ENCODE peak calls at places on chromosomes 1 and 21, in ten cellular contexts. One of them, this sample, is unnamed.

GRCh38 chr21:37562920-37563640 is 196.5 kb downstream of the DYRK1A start:
- DNase-seq in colonic mucosa: peak
- DNase-seq in left lung: no peak
- DNase-seq in progenitor cell of endocrine pancreas: no peak
- DNase-seq in heart right ventricle: peak
- DNase-seq in CD8-positive, alpha-beta T cell: no peak
- DNase-seq in lower lobe of right lung: peak
- DNase-seq in A549: no peak
- DNase-seq in GM12865: peak
- DNase-seq in GM20000: no peak
- DNase-seq in this sample: no peak

GRCh38 chr1:38690790-38691189 is 168.8 kb downstream of the RRAGC start:
- DNase-seq in colonic mucosa: no peak
- DNase-seq in left lung: no peak
- DNase-seq in progenitor cell of endocrine pancreas: no peak
- DNase-seq in heart right ventricle: no peak
- DNase-seq in CD8-positive, alpha-beta T cell: no peak
- DNase-seq in lower lobe of right lung: no peak
- DNase-seq in A549: no peak
- DNase-seq in GM12865: no peak
- DNase-seq in GM20000: no peak
- DNase-seq in this sample: no peak

GRCh38 chr1:23905461-23906025 is 7.6 kb downstream of the CNR2 start:
- DNase-seq in colonic mucosa: no peak
- DNase-seq in left lung: no peak
- DNase-seq in progenitor cell of endocrine pancreas: no peak
- DNase-seq in heart right ventricle: no peak
- DNase-seq in CD8-positive, alpha-beta T cell: no peak
- DNase-seq in lower lobe of right lung: no peak
- DNase-seq in A549: no peak
- DNase-seq in GM12865: no peak
- DNase-seq in GM20000: no peak
- DNase-seq in this sample: no peak

GRCh38 chr1:163170975-163171676 is 31.6 kb downstream of the RGS5 start:
- DNase-seq in colonic mucosa: no peak
- DNase-seq in left lung: no peak
- DNase-seq in progenitor cell of endocrine pancreas: no peak
- DNase-seq in heart right ventricle: no peak
- DNase-seq in CD8-positive, alpha-beta T cell: no peak
- DNase-seq in lower lobe of right lung: no peak
- DNase-seq in A549: no peak
- DNase-seq in GM12865: no peak
- DNase-seq in GM20000: no peak
- DNase-seq in this sample: no peak

GRCh38 chr1:199335496-199335895 is 692.0 kb upstream of the NR5A2 start:
- DNase-seq in colonic mucosa: no peak
- DNase-seq in left lung: no peak
- DNase-seq in progenitor cell of endocrine pancreas: no peak
- DNase-seq in heart right ventricle: no peak
- DNase-seq in CD8-positive, alpha-beta T cell: no peak
- DNase-seq in lower lobe of right lung: no peak
- DNase-seq in A549: no peak
- DNase-seq in GM12865: no peak
- DNase-seq in GM20000: no peak
- DNase-seq in this sample: no peak

GRCh38 chr21:35764586-35764985 is 295.7 kb downstream of the SETD4 start:
- DNase-seq in colonic mucosa: no peak
- DNase-seq in left lung: no peak
- DNase-seq in progenitor cell of endocrine pancreas: no peak
- DNase-seq in heart right ventricle: no peak
- DNase-seq in CD8-positive, alpha-beta T cell: no peak
- DNase-seq in lower lobe of right lung: no peak
- DNase-seq in A549: no peak
- DNase-seq in GM12865: no peak
- DNase-seq in GM20000: no peak
- DNase-seq in this sample: no peak

GRCh38 chr1:10774615-10775310 is 21.7 kb downstream of the CASZ1 start:
- DNase-seq in colonic mucosa: no peak
- DNase-seq in left lung: peak
- DNase-seq in progenitor cell of endocrine pancreas: no peak
- DNase-seq in heart right ventricle: no peak
- DNase-seq in CD8-positive, alpha-beta T cell: no peak
- DNase-seq in lower lobe of right lung: peak
- DNase-seq in A549: no peak
- DNase-seq in GM12865: no peak
- DNase-seq in GM20000: no peak
- DNase-seq in this sample: no peak

GRCh38 chr1:194776657-194777056 is 1590.2 kb upstream of the B3GALT2 start:
- DNase-seq in colonic mucosa: no peak
- DNase-seq in left lung: no peak
- DNase-seq in progenitor cell of endocrine pancreas: no peak
- DNase-seq in heart right ventricle: no peak
- DNase-seq in CD8-positive, alpha-beta T cell: no peak
- DNase-seq in lower lobe of right lung: no peak
- DNase-seq in A549: no peak
- DNase-seq in GM12865: no peak
- DNase-seq in GM20000: no peak
- DNase-seq in this sample: no peak

GRCh38 chr1:100089082-100089481 is 43.6 kb downstream of the SASS6 start:
- DNase-seq in colonic mucosa: no peak
- DNase-seq in left lung: no peak
- DNase-seq in progenitor cell of endocrine pancreas: no peak
- DNase-seq in heart right ventricle: no peak
- DNase-seq in CD8-positive, alpha-beta T cell: no peak
- DNase-seq in lower lobe of right lung: no peak
- DNase-seq in A549: no peak
- DNase-seq in GM12865: no peak
- DNase-seq in GM20000: no peak
- DNase-seq in this sample: no peak

GRCh38 chr1:119141020-119141424 is 569 bp upstream of the WARS2 start:
- DNase-seq in colonic mucosa: peak
- DNase-seq in left lung: no peak
- DNase-seq in progenitor cell of endocrine pancreas: no peak
- DNase-seq in heart right ventricle: peak
- DNase-seq in CD8-positive, alpha-beta T cell: peak
- DNase-seq in lower lobe of right lung: no peak
- DNase-seq in A549: peak
- DNase-seq in GM12865: peak
- DNase-seq in GM20000: no peak
- DNase-seq in this sample: no peak

GRCh38 chr1:154445040-154445472 is 39.9 kb downstream of the IL6R start:
- DNase-seq in colonic mucosa: no peak
- DNase-seq in left lung: no peak
- DNase-seq in progenitor cell of endocrine pancreas: no peak
- DNase-seq in heart right ventricle: no peak
- DNase-seq in CD8-positive, alpha-beta T cell: no peak
- DNase-seq in lower lobe of right lung: no peak
- DNase-seq in A549: no peak
- DNase-seq in GM12865: peak
- DNase-seq in GM20000: peak
- DNase-seq in this sample: no peak
- TF ChIP-seq CTCF in colonic mucosa: no peak
- TF ChIP-seq CTCF in left lung: no peak
- TF ChIP-seq CTCF in progenitor cell of endocrine pancreas: no peak
- TF ChIP-seq CTCF in heart right ventricle: no peak
- TF ChIP-seq CTCF in CD8-positive, alpha-beta T cell: no peak
- TF ChIP-seq CTCF in lower lobe of right lung: no peak
- TF ChIP-seq CTCF in A549: no peak
- TF ChIP-seq CTCF in GM12865: no peak
- TF ChIP-seq CTCF in GM20000: no peak
- TF ChIP-seq CTCF in this sample: no peak

DNA sequence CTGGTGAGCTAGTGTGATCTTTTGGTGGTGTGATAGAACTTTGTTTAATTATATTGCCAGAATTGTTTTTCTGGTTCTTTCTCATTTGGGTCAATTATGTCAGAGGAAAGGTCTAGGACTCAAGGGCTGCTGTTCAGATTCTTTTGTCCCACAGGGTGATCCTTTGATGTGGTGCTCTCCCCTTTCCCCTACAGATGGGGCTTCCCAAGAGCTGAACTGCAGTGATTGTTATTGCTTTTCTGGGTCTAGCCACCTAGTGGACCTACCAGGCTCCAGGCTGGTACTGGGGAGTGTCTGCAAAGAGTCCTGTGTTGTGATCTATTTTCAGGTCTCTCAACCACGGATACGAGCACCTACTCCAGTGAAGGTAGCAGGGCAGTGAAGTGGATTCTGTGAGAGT is 25.9 kb upstream of the CD84 start:
- DNase-seq in colonic mucosa: no peak
- DNase-seq in left lung: no peak
- DNase-seq in progenitor cell of endocrine pancreas: no peak
- DNase-seq in heart right ventricle: no peak
- DNase-seq in CD8-positive, alpha-beta T cell: no peak
- DNase-seq in lower lobe of right lung: no peak
- DNase-seq in A549: no peak
- DNase-seq in GM12865: peak
- DNase-seq in GM20000: no peak
- DNase-seq in this sample: no peak
- TF ChIP-seq CTCF in colonic mucosa: no peak
- TF ChIP-seq CTCF in left lung: no peak
- TF ChIP-seq CTCF in progenitor cell of endocrine pancreas: no peak
- TF ChIP-seq CTCF in heart right ventricle: no peak
- TF ChIP-seq CTCF in CD8-positive, alpha-beta T cell: no peak
- TF ChIP-seq CTCF in lower lobe of right lung: no peak
- TF ChIP-seq CTCF in A549: no peak
- TF ChIP-seq CTCF in GM12865: peak
- TF ChIP-seq CTCF in GM20000: no peak
- TF ChIP-seq CTCF in this sample: no peak

DNA sequence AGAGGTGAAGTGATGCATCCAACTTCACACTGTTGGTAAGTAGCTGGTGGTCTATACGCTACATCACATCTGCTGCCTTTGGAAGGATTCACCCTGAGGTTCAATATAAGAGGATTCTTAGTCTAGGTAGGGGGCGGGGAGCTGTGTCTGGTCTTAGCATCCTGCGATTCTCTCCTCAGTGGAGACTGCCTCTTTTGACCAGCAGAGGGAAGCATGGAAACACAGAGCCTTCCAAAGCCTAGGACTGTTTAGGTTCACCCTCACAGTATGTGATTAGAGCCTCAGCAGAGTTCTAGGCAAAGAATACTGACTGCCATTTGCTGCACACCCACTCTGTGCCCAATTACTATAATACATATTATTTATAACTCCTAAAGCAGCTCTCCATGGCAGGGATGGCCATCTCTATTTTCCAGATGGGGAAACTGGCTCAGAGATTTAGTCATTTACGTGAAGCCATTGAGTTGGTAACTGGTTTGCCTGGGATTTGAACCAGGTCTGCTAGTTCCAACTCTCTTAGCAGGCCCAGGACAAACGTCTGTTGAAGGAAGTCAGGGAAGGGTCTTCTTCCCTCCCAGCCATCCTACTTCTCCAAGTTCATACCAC is 28.9 kb upstream of the EFCAB14 start:
- DNase-seq in colonic mucosa: peak
- DNase-seq in left lung: no peak
- DNase-seq in progenitor cell of endocrine pancreas: no peak
- DNase-seq in heart right ventricle: peak
- DNase-seq in CD8-positive, alpha-beta T cell: no peak
- DNase-seq in lower lobe of right lung: no peak
- DNase-seq in A549: peak
- DNase-seq in GM12865: peak
- DNase-seq in GM20000: no peak
- DNase-seq in this sample: peak
- TF ChIP-seq CTCF in colonic mucosa: peak
- TF ChIP-seq CTCF in left lung: peak
- TF ChIP-seq CTCF in progenitor cell of endocrine pancreas: peak
- TF ChIP-seq CTCF in heart right ventricle: peak
- TF ChIP-seq CTCF in CD8-positive, alpha-beta T cell: no peak
- TF ChIP-seq CTCF in lower lobe of right lung: peak
- TF ChIP-seq CTCF in A549: peak
- TF ChIP-seq CTCF in GM12865: peak
- TF ChIP-seq CTCF in GM20000: no peak
- TF ChIP-seq CTCF in this sample: peak

GRCh38 chr1:117120774-117121588 is 568 bp downstream of the TRIM45 start:
- DNase-seq in colonic mucosa: peak
- DNase-seq in left lung: no peak
- DNase-seq in progenitor cell of endocrine pancreas: peak
- DNase-seq in heart right ventricle: no peak
- DNase-seq in CD8-positive, alpha-beta T cell: no peak
- DNase-seq in lower lobe of right lung: no peak
- DNase-seq in A549: no peak
- DNase-seq in GM12865: no peak
- DNase-seq in GM20000: no peak
- DNase-seq in this sample: no peak

GRCh38 chr1:117121589-117122296 is at the start of gene TRIM45:
- DNase-seq in colonic mucosa: peak
- DNase-seq in left lung: peak
- DNase-seq in progenitor cell of endocrine pancreas: peak
- DNase-seq in heart right ventricle: peak
- DNase-seq in CD8-positive, alpha-beta T cell: peak
- DNase-seq in lower lobe of right lung: peak
- DNase-seq in A549: peak
- DNase-seq in GM12865: peak
- DNase-seq in GM20000: peak
- DNase-seq in this sample: peak

GRCh38 chr1:117118101-117118500 is 3.4 kb downstream of the TRIM45 start:
- DNase-seq in colonic mucosa: no peak
- DNase-seq in left lung: no peak
- DNase-seq in progenitor cell of endocrine pancreas: no peak
- DNase-seq in heart right ventricle: no peak
- DNase-seq in CD8-positive, alpha-beta T cell: no peak
- DNase-seq in lower lobe of right lung: no peak
- DNase-seq in A549: no peak
- DNase-seq in GM12865: no peak
- DNase-seq in GM20000: no peak
- DNase-seq in this sample: no peak

GRCh38 chr1:117123274-117123673 is 1.7 kb upstream of the TRIM45 start:
- DNase-seq in colonic mucosa: no peak
- DNase-seq in left lung: no peak
- DNase-seq in progenitor cell of endocrine pancreas: no peak
- DNase-seq in heart right ventricle: no peak
- DNase-seq in CD8-positive, alpha-beta T cell: no peak
- DNase-seq in lower lobe of right lung: no peak
- DNase-seq in A549: no peak
- DNase-seq in GM12865: no peak
- DNase-seq in GM20000: no peak
- DNase-seq in this sample: no peak

DNA sequence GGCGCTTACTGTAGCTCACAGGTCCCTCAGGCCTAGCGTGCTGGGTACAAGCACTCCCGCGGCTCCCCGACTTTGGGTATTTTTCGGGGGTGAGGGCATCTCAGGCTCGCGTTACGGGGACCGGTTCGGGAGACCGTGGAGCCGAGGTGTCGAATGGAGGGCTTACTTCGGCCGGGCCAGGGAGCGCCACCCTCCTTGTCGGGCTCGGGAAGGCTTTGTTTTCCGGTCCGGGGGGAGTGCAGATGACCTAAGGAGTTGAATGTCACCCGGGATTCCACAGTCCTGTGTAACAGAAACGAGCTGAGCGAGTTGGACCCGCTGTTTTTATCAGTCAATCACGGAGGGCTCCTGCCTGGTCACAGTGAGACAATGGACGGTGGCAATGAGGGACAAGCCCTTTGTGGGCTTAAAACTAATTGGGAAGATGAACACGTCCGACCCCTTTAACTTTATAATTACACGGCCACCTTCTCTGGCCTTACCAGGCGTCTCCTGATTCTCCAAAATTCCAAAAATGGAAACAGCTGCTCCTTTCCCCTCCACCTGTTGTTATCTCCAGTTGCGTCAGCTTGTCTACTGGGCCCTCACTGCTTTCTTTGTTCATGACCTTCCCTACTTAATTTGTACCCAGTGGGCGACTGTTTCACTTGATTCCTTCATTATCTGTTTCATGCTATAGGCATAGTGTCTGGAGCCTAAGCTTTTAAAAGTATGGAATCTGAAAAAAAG is 912 bp upstream of the TRIM45 start:
- DNase-seq in colonic mucosa: no peak
- DNase-seq in left lung: no peak
- DNase-seq in progenitor cell of endocrine pancreas: no peak
- DNase-seq in heart right ventricle: no peak
- DNase-seq in CD8-positive, alpha-beta T cell: no peak
- DNase-seq in lower lobe of right lung: no peak
- DNase-seq in A549: no peak
- DNase-seq in GM12865: no peak
- DNase-seq in GM20000: no peak
- DNase-seq in this sample: no peak
- TF ChIP-seq CTCF in colonic mucosa: peak
- TF ChIP-seq CTCF in left lung: no peak
- TF ChIP-seq CTCF in progenitor cell of endocrine pancreas: no peak
- TF ChIP-seq CTCF in heart right ventricle: no peak
- TF ChIP-seq CTCF in CD8-positive, alpha-beta T cell: peak
- TF ChIP-seq CTCF in lower lobe of right lung: peak
- TF ChIP-seq CTCF in A549: no peak
- TF ChIP-seq CTCF in GM12865: no peak
- TF ChIP-seq CTCF in GM20000: no peak
- TF ChIP-seq CTCF in this sample: no peak

This sample was measured in mesothelial cell of epicardium.